ENCODE peak calls at places on chromosomes 2 and 18, in seven cellular contexts. H is LHCN-M2; A is GM23248; Y is T-helper 1 cell; R is mesothelial cell of epicardium; Z is stimulated activated CD8-positive, alpha-beta memory T cell treated with anti-CD3 and anti-CD28 coated beads, Interleukin-15, amount 100 ng/mL, for 24 hours; K is activated T-cell treated with anti-CD3 and anti-CD28 coated beads, Interleukin-2, amount 50 U/mL, for 72 hours. G is an unnamed sample.

GRCh38 chr2:150182564-150183249 is 304.8 kb downstream of the RND3 start:
- DNase-seq in H (no peak), A (no peak), Y (no peak), R (no peak), Z (no peak), K (no peak), G (no peak)

GRCh38 chr2:22697054-22697453 is 687.9 kb upstream of the KLHL29 start:
- DNase-seq in H (no peak), A (no peak), Y (no peak), R (no peak), Z (no peak), K (no peak), G (no peak)

GRCh38 chr2:143193121-143193520 is 63.9 kb downstream of the ARHGAP15 start:
- DNase-seq in H (no peak), A (no peak), Y (no peak), R (no peak), Z (no peak), K (no peak), G (no peak)

GRCh38 chr2:172710584-172711024 is 25.0 kb upstream of the RAPGEF4 start:
- DNase-seq in H (peak; percentile 89), A (peak; percentile 90), Y (no peak), R (no peak), Z (no peak), K (peak; percentile 35), G (no peak)

GRCh38 chr2:28979576-28980366 is 1.3 kb upstream of the TOGARAM2 start:
- DNase-seq in H (no peak), A (no peak), Y (no peak), R (no peak), Z (no peak), K (no peak), G (no peak)

GRCh38 chr2:174535757-174536703 is 49.2 kb upstream of the GPR155 start:
- DNase-seq in H (no peak), A (no peak), Y (no peak), R (no peak), Z (no peak), K (no peak), G (no peak)

GRCh38 chr18:46283268-46283667 is 179.1 kb downstream of the HAUS1 start:
- DNase-seq in H (no peak), A (peak; percentile 18), Y (no peak), R (no peak), Z (no peak), K (no peak), G (no peak)

GRCh38 chr2:105329197-105329554 is 359 bp downstream of the TGFBRAP1 start:
- DNase-seq in H (no peak), A (peak; percentile 23), Y (no peak), R (no peak), Z (no peak), K (peak; percentile 28), G (no peak)

GRCh38 chr2:64143154-64144056 is 815 bp downstream of the PELI1 start:
- DNase-seq in H (peak; percentile 30), A (peak; percentile 70), Y (peak; percentile 37), R (peak; percentile 27), Z (peak; percentile 5), K (peak; percentile 45), G (no peak)

GRCh38 chr2:3079466-3079865 is 298.2 kb downstream of the EIPR1 start:
- DNase-seq in H (no peak), A (no peak), Y (no peak), R (no peak), Z (no peak), K (no peak), G (no peak)

GRCh38 chr2:172339431-172340010 is 87.9 kb upstream of the ITGA6 start:
- DNase-seq in H (peak; percentile 45), A (peak; percentile 38), Y (no peak), R (no peak), Z (no peak), K (no peak), G (no peak)